ENCODE peak calls at places on chromosomes 11 and 22, in eight cellular contexts. E is body of pancreas; I is gastrocnemius medialis; K is DND-41; G is heart left ventricle; H is left lung; P is CD8-positive, alpha-beta T cell; X is psoas muscle. U is an unnamed sample. For H3K4me1, the result is how much of the 10 kb centered on the place peaks cover.

GRCh38 chr11:89235976-89236375 is 58.3 kb downstream of the TYR start:
- ATAC-seq in E (no peak), I (no peak), K (no peak), G (no peak), H (no peak), P (no peak), X (no peak), U (no peak)

GRCh38 chr11:7638710-7639642 is 34.3 kb downstream of the CYB5R2 start:
- ATAC-seq in E (no peak), I (peak), K (no peak), G (peak), H (peak), P (no peak), X (no peak), U (peak)

GRCh38 chr11:75560644-75561043 is 1.4 kb upstream of the SERPINH1 start:
- ATAC-seq in E (no peak), I (no peak), K (no peak), G (no peak), H (no peak), P (no peak), X (no peak), U (no peak)

GRCh38 chr11:3148990-3149851 is 15.9 kb downstream of the OSBPL5 start:
- ATAC-seq in E (no peak), I (no peak), K (no peak), G (no peak), H (no peak), P (no peak), X (no peak), U (no peak)

GRCh38 chr22:33792837-33793236 is 127.4 kb downstream of the LARGE1 start:
- ATAC-seq in E (no peak), I (no peak), K (no peak), G (peak), H (no peak), P (no peak), X (no peak), U (no peak)

GRCh38 chr11:118834428-118835028 is 43.6 kb upstream of the DDX6 start:
- ATAC-seq in E (no peak), I (no peak), K (peak), G (no peak), H (peak), P (no peak), X (no peak), U (no peak)

GRCh38 chr11:68469122-68469521 is 8.6 kb downstream of the PPP6R3 start:
- ATAC-seq in E (peak), I (no peak), K (no peak), G (no peak), H (peak), P (no peak), X (no peak), U (peak)

GRCh38 chr22:42114721-42115120 is 15.9 kb downstream of the CYP2D6 start:
- ATAC-seq in E (no peak), I (no peak), K (no peak), G (no peak), H (no peak), P (no peak), X (no peak), U (no peak)

GRCh38 chr11:13297917-13298356 is 20.3 kb downstream of the BMAL1 start:
- ATAC-seq in E (peak), I (peak), K (peak), G (peak), H (peak), P (peak), X (peak), U (peak)

GRCh38 chr11:75474878-75475766 is 42.1 kb upstream of the KLHL35 start:
- ATAC-seq in E (no peak), I (no peak), K (peak), G (peak), H (peak), P (peak), X (no peak), U (peak)

GRCh38 chr22:43244803-43245527 is 58.0 kb upstream of the TTLL12 start:
- ATAC-seq in E (peak), I (no peak), K (no peak), G (no peak), H (no peak), P (no peak), X (no peak), U (no peak)

GRCh38 chr22:40599731-40600130 is 36.8 kb downstream of the MRTFA start:
- ATAC-seq in E (no peak), I (no peak), K (no peak), G (no peak), H (no peak), P (no peak), X (no peak), U (no peak)

GRCh38 chr11:12196335-12196734 is 85.9 kb downstream of the MICAL2 start:
- ATAC-seq in E (no peak), I (no peak), K (peak), G (no peak), H (no peak), P (no peak), X (no peak), U (no peak)

GRCh38 chr22:38214248-38215056 is 12.7 kb downstream of the MAFF start:
- ATAC-seq in E (peak), I (peak), K (peak), G (peak), H (peak), P (peak), X (peak), U (peak)
- H3K4me1 ChIP-seq in E (under half), I (under half), K (under half), G (under half), H (under half), P (under half), X (under half), U (under half)

DNA sequence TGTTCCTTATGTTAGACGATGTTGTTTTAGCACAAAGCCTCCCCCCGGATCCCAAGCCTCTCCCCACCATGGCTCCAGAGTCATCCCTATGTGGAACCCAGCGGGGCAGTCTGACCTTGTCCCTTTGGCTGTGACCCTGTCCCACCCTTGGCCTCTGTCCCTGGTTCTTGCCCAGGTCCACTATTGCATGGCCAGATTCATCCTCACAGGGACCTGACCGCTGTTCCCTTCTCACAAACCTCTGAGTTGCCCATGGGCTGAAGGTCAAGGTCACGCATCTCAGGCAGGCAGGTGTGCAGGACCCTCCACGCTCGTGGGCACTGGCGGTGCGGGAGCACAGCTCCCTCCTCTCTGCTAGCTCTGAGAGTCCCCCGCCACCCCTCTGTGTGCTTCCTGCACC is 39.0 kb downstream of the BCR start:
- ATAC-seq in E (no peak), I (no peak), K (peak), G (no peak), H (no peak), P (peak), X (no peak), U (no peak)
- H3K4me3 ChIP-seq in E (no peak), I (no peak), K (peak), G (no peak), H (no peak), P (peak), X (no peak), U (no peak)

DNA sequence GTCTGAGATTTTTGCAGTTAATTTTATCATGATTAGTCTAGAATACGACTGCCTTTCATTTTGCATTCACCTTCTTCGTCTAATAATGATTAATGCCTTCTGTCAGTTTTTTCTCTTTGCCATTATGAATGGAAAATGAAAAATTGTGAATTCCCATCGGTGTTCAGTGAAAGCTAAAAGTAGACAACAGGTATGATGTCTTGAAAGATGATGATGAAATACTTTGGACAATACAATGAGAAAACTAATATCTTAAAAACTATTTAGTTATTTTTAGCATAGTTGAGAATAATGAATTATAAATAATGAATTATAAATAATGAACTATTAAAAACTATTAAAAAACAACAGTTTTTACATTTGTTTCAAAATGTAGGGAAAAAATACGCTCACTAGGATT is 5.0 kb downstream of the C11orf58 start:
- ATAC-seq in E (no peak), I (no peak), K (no peak), G (no peak), H (no peak), P (no peak), X (no peak), U (no peak)
- H3K4me1 ChIP-seq in E (half or more), I (half or more), K (under half), G (under half), H (under half), P (half or more), X (half or more), U (under half)

DNA sequence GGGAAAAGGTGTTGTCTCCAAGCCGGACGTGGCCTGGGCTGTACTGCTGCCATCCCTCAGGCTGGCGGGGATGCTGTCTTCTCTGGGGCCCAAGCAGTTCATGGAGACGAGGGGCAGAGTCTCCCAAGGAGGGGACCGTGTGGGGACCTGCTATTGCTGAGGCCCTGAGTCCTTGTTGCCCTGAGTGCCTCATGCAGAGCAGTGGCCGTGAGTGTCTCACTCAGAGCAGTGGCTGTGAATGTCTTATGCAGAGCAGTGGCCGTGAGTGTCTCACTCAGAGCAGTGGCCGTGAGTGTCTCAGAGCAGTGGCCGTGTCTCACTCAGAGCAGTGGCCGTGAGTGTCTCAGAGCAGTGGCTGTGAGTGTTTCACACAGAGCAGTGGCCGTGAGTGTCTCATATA is 54.7 kb downstream of the GRAMD4 start:
- ATAC-seq in E (no peak), I (no peak), K (no peak), G (no peak), H (no peak), P (no peak), X (no peak), U (no peak)
- H3K4me3 ChIP-seq in E (no peak), I (peak), K (no peak), G (peak), H (no peak), P (peak), X (peak), U (no peak)

GRCh38 chr22:31096637-31097274 is 10.6 kb downstream of the SELENOM start:
- ATAC-seq in E (no peak), I (no peak), K (no peak), G (no peak), H (no peak), P (no peak), X (no peak), U (no peak)

GRCh38 chr22:31093956-31094622 is 13.0 kb downstream of the SMTN start:
- ATAC-seq in E (no peak), I (peak), K (no peak), G (peak), H (no peak), P (no peak), X (peak), U (no peak)

GRCh38 chr22:31097941-31098632 is 9.3 kb downstream of the SELENOM start:
- ATAC-seq in E (no peak), I (no peak), K (no peak), G (no peak), H (no peak), P (no peak), X (no peak), U (no peak)

GRCh38 chr22:31094741-31095140 is 12.6 kb downstream of the SELENOM start:
- ATAC-seq in E (no peak), I (no peak), K (no peak), G (no peak), H (no peak), P (no peak), X (no peak), U (no peak)

GRCh38 chr22:31095637-31096249 is 11.6 kb downstream of the SELENOM start:
- ATAC-seq in E (no peak), I (no peak), K (no peak), G (no peak), H (no peak), P (no peak), X (no peak), U (no peak)
- H3K4me1 ChIP-seq in E (under half), I (under half), K (under half), G (under half), H (under half), P (under half), X (half or more), U (under half)

DNA sequence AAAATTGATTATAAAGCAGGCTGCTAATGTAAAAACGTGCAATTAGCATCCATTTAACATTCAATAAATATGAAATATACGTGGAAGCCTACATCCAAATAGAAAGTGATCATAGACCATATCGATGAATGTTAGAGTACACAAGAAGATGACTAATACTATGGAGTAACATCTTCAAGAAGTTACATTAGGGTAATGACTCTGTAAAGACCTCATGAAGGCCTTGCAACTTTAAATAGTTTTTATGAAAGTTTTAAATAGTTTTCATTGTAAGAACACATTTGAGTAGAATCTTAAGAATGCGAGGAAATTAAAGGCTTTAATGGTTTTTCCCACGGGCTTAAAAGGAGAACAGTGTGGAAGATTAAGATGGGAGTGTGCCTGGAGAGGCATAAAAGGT is 1.4 kb downstream of the TRIM34 start:
- ATAC-seq in E (no peak), I (no peak), K (no peak), G (no peak), H (no peak), P (no peak), X (no peak), U (no peak)
- H3K4me3 ChIP-seq in E (no peak), I (no peak), K (no peak), G (peak), H (no peak), P (no peak), X (no peak), U (no peak)

GRCh38 chr11:27429740-27430451 is 42.7 kb downstream of the LGR4 start:
- ATAC-seq in E (no peak), I (no peak), K (no peak), G (peak), H (no peak), P (no peak), X (no peak), U (no peak)
- H3K4me1 ChIP-seq in E (half or more), I (under half), K (under half), G (under half), H (under half), P (under half), X (under half), U (under half)

GRCh38 chr11:124897681-124898680 is at the start of gene ROBO4:
- ATAC-seq in E (peak), I (peak), K (no peak), G (peak), H (peak), P (no peak), X (peak), U (peak)
- H3K4me3 ChIP-seq in E (no peak), I (peak), K (no peak), G (peak), H (peak), P (no peak), X (peak), U (peak)

GRCh38 chr11:126512251-126512650 is 156.8 kb downstream of the ST3GAL4 start:
- ATAC-seq in E (no peak), I (no peak), K (no peak), G (no peak), H (no peak), P (no peak), X (no peak), U (no peak)

GRCh38 chr11:126514061-126514713 is 158.7 kb downstream of the ST3GAL4 start:
- ATAC-seq in E (no peak), I (no peak), K (no peak), G (no peak), H (no peak), P (no peak), X (no peak), U (no peak)

GRCh38 chr11:126511475-126512115 is 156.1 kb downstream of the ST3GAL4 start:
- ATAC-seq in E (no peak), I (no peak), K (no peak), G (peak), H (no peak), P (no peak), X (no peak), U (no peak)

GRCh38 chr11:126510621-126511370 is 155.3 kb downstream of the ST3GAL4 start:
- ATAC-seq in E (no peak), I (no peak), K (no peak), G (no peak), H (no peak), P (no peak), X (no peak), U (no peak)

DNA sequence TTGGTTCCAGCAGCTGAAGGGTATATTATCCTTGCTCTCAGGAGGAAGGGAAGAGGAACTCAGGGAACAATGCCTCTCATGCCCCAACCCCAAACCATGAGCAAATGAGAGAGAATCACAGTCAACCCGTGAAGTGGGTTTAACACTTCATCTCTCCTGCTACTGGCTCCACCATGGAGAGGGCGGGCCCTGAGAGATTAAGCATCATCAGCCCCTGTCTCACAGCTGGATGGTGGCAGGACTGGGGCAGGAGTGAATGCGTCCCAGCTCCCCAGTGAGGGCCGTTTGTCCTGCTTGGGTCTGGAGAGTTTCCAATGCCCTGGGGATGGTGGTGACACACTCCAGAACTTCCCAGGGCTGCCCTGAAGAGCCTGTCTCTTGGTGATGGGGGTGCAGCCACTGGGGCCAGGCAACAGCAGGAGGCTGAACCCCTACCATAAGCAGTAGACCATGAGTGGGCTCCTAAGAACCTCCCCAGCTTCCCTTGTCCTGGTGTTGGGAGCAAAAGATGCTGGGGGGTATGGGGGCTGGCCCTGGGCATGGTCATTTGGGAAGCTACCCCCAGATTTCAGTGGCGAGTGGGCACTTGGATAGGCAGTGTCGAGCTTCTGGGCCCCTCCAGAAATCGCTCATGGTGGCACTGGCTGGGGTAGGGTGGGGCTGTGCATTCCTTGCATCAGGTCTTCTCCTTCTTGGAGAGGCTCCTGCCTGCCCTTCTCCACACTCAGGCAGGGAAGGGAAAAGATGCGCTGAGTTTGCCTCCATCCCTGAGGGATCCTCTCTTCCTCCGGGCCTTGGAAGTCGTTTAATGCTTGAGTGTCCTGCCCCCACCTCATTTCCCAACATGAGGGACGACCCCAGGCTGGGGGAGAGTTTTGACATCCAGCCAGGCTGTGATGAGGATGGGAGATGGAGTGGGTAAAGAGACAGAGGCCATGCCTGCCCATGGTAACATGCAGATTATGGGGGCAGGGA is 157.5 kb downstream of the ST3GAL4 start:
- ATAC-seq in E (no peak), I (no peak), K (no peak), G (no peak), H (no peak), P (no peak), X (no peak), U (no peak)
- H3K4me1 ChIP-seq in E (under half), I (under half), K (under half), G (under half), H (under half), P (under half), X (under half), U (under half)